ENCODE peak calls at places on chromosomes 2 and 18, in ten cellular contexts. G, Y, W, U, S, H, M, T, N and R are unnamed samples.

GRCh38 chr2:236168110-236169067 is at the start of gene GBX2:
- DNase-seq in G (peak), Y (peak), W (peak), U (no peak), S (peak), H (peak), M (no peak), T (peak), N (peak), R (no peak)

GRCh38 chr2:176554107-176555048 is 285.1 kb downstream of the MTX2 start:
- DNase-seq in G (peak), Y (peak), W (peak), U (peak), S (no peak), H (no peak), M (no peak), T (peak), N (peak), R (peak)

GRCh38 chr18:44035554-44035953 is 645.1 kb upstream of the SETBP1 start:
- DNase-seq in G (no peak), Y (no peak), W (no peak), U (no peak), S (no peak), H (no peak), M (no peak), T (no peak), N (no peak), R (no peak)

GRCh38 chr2:43777306-43777926 is 3.6 kb downstream of the DYNC2LI1 start:
- DNase-seq in G (no peak), Y (no peak), W (no peak), U (no peak), S (no peak), H (no peak), M (no peak), T (no peak), N (no peak), R (no peak)

GRCh38 chr2:136985044-136985443 is 219.7 kb downstream of the THSD7B start:
- DNase-seq in G (no peak), Y (no peak), W (no peak), U (no peak), S (no peak), H (no peak), M (no peak), T (no peak), N (no peak), R (no peak)

GRCh38 chr2:38073211-38074005 is 2.5 kb downstream of the CYP1B1 start:
- DNase-seq in G (peak), Y (peak), W (no peak), U (no peak), S (no peak), H (no peak), M (no peak), T (no peak), N (peak), R (no peak)

GRCh38 chr18:51028201-51028805 is 1.7 kb upstream of the SMAD4 start:
- DNase-seq in G (no peak), Y (peak), W (no peak), U (no peak), S (no peak), H (no peak), M (no peak), T (no peak), N (no peak), R (no peak)

GRCh38 chr2:29309090-29310054 is 194.2 kb downstream of the CLIP4 start:
- DNase-seq in G (peak), Y (peak), W (peak), U (no peak), S (no peak), H (no peak), M (no peak), T (peak), N (peak), R (peak)

GRCh38 chr2:101736233-101736632 is 38.7 kb downstream of the MAP4K4 start:
- DNase-seq in G (no peak), Y (no peak), W (no peak), U (no peak), S (no peak), H (no peak), M (peak), T (no peak), N (no peak), R (no peak)

GRCh38 chr2:9617296-9617695 is 13.5 kb downstream of the YWHAQ start:
- DNase-seq in G (no peak), Y (no peak), W (no peak), U (no peak), S (no peak), H (no peak), M (no peak), T (no peak), N (no peak), R (no peak)

GRCh38 chr2:205850611-205851010 is 168.3 kb downstream of the NRP2 start:
- DNase-seq in G (no peak), Y (no peak), W (no peak), U (no peak), S (no peak), H (no peak), M (no peak), T (no peak), N (peak), R (no peak)

GRCh38 chr2:48912110-48912509 is 156.6 kb upstream of the LHCGR start:
- DNase-seq in G (peak), Y (no peak), W (no peak), U (no peak), S (no peak), H (no peak), M (no peak), T (no peak), N (peak), R (no peak)

GRCh38 chr2:11533278-11534077 is at the start of gene GREB1:
- DNase-seq in G (no peak), Y (peak), W (no peak), U (peak), S (no peak), H (no peak), M (no peak), T (no peak), N (no peak), R (no peak)

GRCh38 chr2:222903234-222904220 is 42.7 kb downstream of the ACSL3 start:
- DNase-seq in G (peak), Y (peak), W (peak), U (no peak), S (no peak), H (no peak), M (no peak), T (peak), N (peak), R (peak)

GRCh38 chr2:128291844-128292598 is 26.6 kb downstream of the HS6ST1 start:
- DNase-seq in G (no peak), Y (no peak), W (no peak), U (no peak), S (peak), H (no peak), M (no peak), T (no peak), N (no peak), R (no peak)

GRCh38 chr2:223560704-223561435 is 41.3 kb downstream of the SCG2 start:
- DNase-seq in G (peak), Y (peak), W (no peak), U (no peak), S (no peak), H (peak), M (no peak), T (peak), N (peak), R (no peak)

GRCh38 chr2:69718338-69718965 is 23.5 kb upstream of the ANXA4 start:
- DNase-seq in G (no peak), Y (no peak), W (no peak), U (no peak), S (no peak), H (no peak), M (no peak), T (no peak), N (no peak), R (no peak)

GRCh38 chr2:236576978-236577377 is 7.4 kb downstream of the ACKR3 start:
- DNase-seq in G (no peak), Y (no peak), W (no peak), U (no peak), S (no peak), H (no peak), M (no peak), T (no peak), N (no peak), R (no peak)

GRCh38 chr2:199975297-199975895 is 20.0 kb downstream of the MAIP1 start:
- DNase-seq in G (no peak), Y (no peak), W (no peak), U (no peak), S (no peak), H (no peak), M (no peak), T (no peak), N (no peak), R (no peak)

GRCh38 chr2:202039278-202040100 is 5.8 kb downstream of the FZD7 start:
- DNase-seq in G (peak), Y (no peak), W (peak), U (no peak), S (no peak), H (no peak), M (no peak), T (no peak), N (peak), R (no peak)

DNA sequence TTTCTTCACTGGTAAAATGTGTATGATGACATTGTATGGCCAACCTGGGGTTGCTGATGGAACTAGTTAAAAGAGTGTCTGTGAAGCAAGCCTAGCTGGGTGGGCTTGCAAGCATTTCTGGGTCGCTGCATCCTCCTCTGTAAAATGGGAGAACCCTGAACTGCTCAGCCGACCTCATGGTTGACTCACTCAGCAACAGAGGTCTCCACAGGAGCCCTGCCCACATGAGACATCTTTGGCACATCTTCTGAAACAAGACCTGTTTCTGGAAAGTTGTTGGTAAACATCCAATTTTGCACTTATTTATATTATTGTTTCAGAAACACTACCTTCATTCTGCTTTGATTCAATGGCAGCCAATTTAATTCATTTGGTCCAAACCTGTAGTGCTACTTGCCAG is 52.6 kb downstream of the BCL11A start:
- DNase-seq in G (no peak), Y (peak), W (no peak), U (no peak), S (no peak), H (no peak), M (no peak), T (no peak), N (no peak), R (no peak)
- H3K27ac ChIP-seq in G (no peak), Y (no peak), W (no peak), U (no peak), S (no peak), H (no peak), M (no peak), T (no peak), N (no peak), R (no peak)

GRCh38 chr2:108877506-108877905 is 90.9 kb downstream of the CCDC138 start:
- DNase-seq in G (no peak), Y (no peak), W (no peak), U (no peak), S (no peak), H (no peak), M (no peak), T (no peak), N (no peak), R (no peak)
- H3K27ac ChIP-seq in G (no peak), Y (no peak), W (no peak), U (no peak), S (no peak), H (no peak), M (no peak), T (no peak), N (no peak), R (no peak)

DNA sequence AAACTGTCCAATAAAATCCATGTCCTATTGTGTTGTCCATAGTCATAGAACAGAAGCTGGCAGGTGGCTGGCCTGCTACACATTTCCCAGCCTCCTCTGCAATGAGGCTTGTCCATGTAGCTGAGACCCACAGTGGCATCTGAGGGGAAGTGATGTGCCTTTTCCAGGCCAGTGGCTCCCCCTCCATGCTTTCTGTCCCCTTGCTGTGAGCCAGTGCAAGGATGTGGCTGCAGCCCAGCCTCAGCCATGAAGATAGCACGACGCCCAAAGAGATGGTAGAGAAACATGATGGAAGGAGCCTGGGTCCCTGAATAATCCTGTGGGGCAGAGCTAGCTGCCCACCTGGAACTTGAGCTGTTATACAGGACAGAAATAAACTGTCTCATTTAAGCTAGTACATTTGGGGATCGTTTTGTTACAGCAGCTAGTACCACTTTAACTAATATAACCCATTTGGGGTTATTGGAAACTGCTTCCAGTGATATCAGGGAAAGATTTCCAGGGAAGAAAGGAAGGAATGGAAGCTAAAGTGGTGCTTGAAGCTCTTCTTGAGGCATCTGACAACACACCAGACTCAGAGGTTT is 40.3 kb downstream of the SFXN5 start:
- DNase-seq in G (no peak), Y (no peak), W (no peak), U (no peak), S (no peak), H (no peak), M (no peak), T (no peak), N (no peak), R (no peak)
- H3K27ac ChIP-seq in G (no peak), Y (no peak), W (no peak), U (no peak), S (no peak), H (no peak), M (no peak), T (no peak), N (no peak), R (no peak)

GRCh38 chr2:212906620-212907019 is 244.8 kb downstream of the IKZF2 start:
- DNase-seq in G (no peak), Y (no peak), W (no peak), U (no peak), S (no peak), H (no peak), M (no peak), T (no peak), N (no peak), R (no peak)
- H3K27ac ChIP-seq in G (no peak), Y (peak), W (no peak), U (no peak), S (no peak), H (no peak), M (no peak), T (no peak), N (peak), R (no peak)

DNA sequence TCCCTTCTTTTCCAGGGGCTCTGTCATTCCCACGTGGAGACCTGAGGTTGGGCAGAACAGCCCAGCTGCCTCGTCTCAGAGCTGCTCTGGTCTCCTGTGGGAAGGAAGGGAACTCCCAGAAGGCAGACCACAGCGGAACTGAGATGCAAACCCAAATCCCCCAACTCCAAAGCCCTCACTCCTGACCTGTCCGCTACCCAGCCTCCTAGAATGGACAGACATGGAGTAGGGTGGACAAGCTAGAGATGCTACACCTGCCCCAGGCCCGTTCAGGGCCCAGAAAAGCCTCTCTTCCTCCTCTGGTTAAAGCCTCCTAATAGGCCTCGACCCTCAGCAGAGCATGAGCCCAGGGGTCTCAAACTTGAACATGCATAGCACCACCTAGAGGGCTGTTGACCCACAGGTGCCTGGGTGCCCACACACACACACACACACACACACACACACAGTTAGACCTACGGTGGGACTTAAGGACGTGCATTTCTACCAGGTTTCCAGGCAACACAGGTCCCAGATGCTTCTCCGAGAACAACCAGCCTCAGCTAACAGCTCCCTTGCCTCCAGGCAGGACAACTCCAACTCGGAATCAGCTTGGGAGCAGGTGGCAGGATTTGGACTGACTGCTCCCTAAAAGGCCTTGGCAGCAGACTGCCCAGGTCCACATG is 93.5 kb downstream of the TNS1 start:
- DNase-seq in G (peak), Y (no peak), W (no peak), U (no peak), S (no peak), H (no peak), M (no peak), T (no peak), N (no peak), R (no peak)
- H3K27ac ChIP-seq in G (no peak), Y (no peak), W (peak), U (peak), S (peak), H (peak), M (peak), T (no peak), N (no peak), R (peak)

GRCh38 chr2:165277295-165277694 is 38.1 kb downstream of the SCN2A start:
- DNase-seq in G (no peak), Y (no peak), W (peak), U (no peak), S (no peak), H (no peak), M (no peak), T (no peak), N (no peak), R (no peak)
- H3K27ac ChIP-seq in G (no peak), Y (no peak), W (peak), U (no peak), S (no peak), H (no peak), M (no peak), T (no peak), N (no peak), R (no peak)

DNA sequence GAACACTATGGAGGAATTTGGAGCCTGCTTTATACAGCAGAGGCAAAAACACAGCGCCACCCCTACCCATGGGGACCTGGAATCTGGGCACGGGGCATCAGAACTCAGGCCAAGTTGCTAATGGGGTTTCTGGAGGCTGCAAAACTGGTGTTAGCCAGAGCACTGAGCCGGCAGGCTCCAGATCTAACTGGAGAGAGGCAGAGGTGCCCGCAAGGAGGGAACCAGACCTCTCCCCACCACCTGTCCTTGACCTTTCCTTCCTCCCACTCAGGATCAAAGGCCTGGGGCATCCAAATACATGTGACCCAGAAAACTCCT is 126.6 kb downstream of the TNS1 start:
- DNase-seq in G (no peak), Y (no peak), W (no peak), U (no peak), S (no peak), H (no peak), M (no peak), T (no peak), N (no peak), R (no peak)
- H3K27ac ChIP-seq in G (no peak), Y (no peak), W (no peak), U (no peak), S (no peak), H (no peak), M (no peak), T (no peak), N (no peak), R (no peak)

DNA sequence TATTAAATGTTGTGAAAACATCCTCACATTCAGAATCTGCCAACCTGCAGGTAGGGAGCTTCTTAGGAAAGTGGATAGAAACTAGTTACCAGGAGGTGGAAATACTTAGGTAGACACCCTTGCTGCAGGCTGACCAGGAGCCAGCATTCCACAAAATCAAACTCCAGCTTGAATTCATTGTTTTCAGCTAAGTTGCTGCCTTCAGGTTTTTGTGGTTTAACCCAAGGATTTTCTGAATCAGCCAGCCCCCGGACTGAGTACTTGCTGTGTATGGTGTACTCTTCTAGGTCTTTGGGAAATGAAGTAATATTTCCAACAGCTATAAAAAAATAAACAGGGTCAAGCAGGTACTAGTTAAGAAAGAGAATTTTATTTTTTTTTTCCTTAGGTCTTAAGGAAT is 192.1 kb upstream of the CHST9 start:
- DNase-seq in G (no peak), Y (peak), W (no peak), U (no peak), S (no peak), H (no peak), M (no peak), T (no peak), N (no peak), R (no peak)
- H3K27ac ChIP-seq in G (no peak), Y (peak), W (no peak), U (no peak), S (no peak), H (no peak), M (no peak), T (no peak), N (no peak), R (no peak)

GRCh38 chr2:111617299-111617803 is 266.6 kb downstream of the ANAPC1 start:
- DNase-seq in G (no peak), Y (peak), W (no peak), U (no peak), S (no peak), H (no peak), M (no peak), T (no peak), N (no peak), R (no peak)

GRCh38 chr2:111618577-111618930 is 265.4 kb downstream of the ANAPC1 start:
- DNase-seq in G (no peak), Y (no peak), W (peak), U (no peak), S (peak), H (peak), M (no peak), T (no peak), N (no peak), R (peak)

GRCh38 chr2:111616651-111617218 is 267.3 kb downstream of the ANAPC1 start:
- DNase-seq in G (no peak), Y (no peak), W (peak), U (no peak), S (no peak), H (no peak), M (no peak), T (no peak), N (no peak), R (no peak)

GRCh38 chr2:111618953-111619902 is 264.8 kb downstream of the ANAPC1 start:
- DNase-seq in G (peak), Y (no peak), W (no peak), U (no peak), S (no peak), H (no peak), M (no peak), T (no peak), N (peak), R (no peak)

DNA sequence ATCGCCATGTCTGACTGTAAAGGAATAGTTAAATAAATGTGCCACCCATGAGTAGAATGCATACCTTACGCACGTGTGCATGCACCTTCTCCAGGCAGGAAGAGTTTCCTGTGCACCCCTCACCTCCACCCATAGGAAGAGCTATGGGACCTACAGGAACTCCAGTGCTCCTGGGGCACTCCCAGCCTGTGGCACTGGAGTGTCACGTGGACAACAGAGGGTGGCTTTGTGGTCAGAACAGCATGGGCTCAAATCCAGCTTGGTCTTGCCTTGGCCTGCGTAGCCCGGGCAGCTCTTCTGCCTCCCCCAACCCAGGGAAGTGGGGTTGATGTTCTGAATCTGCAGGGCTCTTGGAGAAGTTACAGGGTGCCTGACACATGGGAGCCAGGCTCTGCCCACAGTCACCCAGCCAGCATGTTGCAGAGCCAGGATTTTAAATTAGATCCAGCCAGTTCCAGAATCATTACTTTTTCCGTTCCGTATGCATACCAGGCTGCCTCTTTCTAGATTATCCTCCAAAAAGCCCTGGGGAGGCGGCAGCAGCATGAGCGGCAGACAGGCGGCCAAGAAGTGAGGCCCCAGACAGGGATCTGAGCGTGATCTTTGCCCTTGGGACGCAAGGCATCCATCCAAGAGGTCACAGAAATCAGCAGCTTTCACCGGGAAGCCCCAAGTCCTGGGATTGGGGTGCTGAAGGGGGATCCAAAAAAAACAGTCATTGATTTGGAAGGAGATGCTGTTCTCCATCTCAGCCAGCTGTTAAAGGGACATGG is 266.0 kb downstream of the ANAPC1 start:
- DNase-seq in G (no peak), Y (no peak), W (no peak), U (no peak), S (no peak), H (no peak), M (no peak), T (no peak), N (no peak), R (peak)
- H3K27ac ChIP-seq in G (no peak), Y (peak), W (peak), U (no peak), S (peak), H (no peak), M (no peak), T (no peak), N (no peak), R (no peak)